ENCODE peak calls at places on chromosomes 11 and 22, in eight cellular contexts. C is heart right ventricle, M is mesenchymal stem cell, U is PC-3, K is pancreas, N is A673, L is astrocyte, H is WERI-Rb-1. Z is an unnamed sample.
A peak's percentile ranks its signal among the peaks of the same experiment; 100 is the strongest.

GRCh38 chr11:14583252-14584105 is 60.1 kb upstream of the PDE3B start:
- DNase-seq in M (no peak), C (peak; percentile 34), U (no peak), K (no peak), H (no peak), L (no peak), N (no peak), Z (no peak)

GRCh38 chr22:41305646-41306045 is 4.3 kb downstream of the ZC3H7B start:
- DNase-seq in C (no peak), L (peak; percentile 60), H (no peak), U (peak; percentile 83), N (peak; percentile 84), K (no peak), M (peak; percentile 82), Z (peak; percentile 66)

GRCh38 chr11:119721129-119722120 is 7.6 kb downstream of the NECTIN1 start:
- DNase-seq in U (peak; percentile 85), H (peak; percentile 49), N (peak; percentile 49), C (peak; percentile 64), K (peak; percentile 70), L (no peak), M (peak; percentile 9), Z (no peak)

GRCh38 chr11:96960926-96961325 is 571.1 kb downstream of the JRKL start:
- DNase-seq in K (no peak), L (no peak), H (no peak), U (no peak), N (no peak), C (no peak), M (no peak), Z (no peak)

GRCh38 chr11:34749666-34750659 is 129.1 kb downstream of the EHF start:
- DNase-seq in U (peak; percentile 91), M (peak; percentile 66), C (no peak), N (peak; percentile 43), L (peak; percentile 80), K (no peak), H (no peak), Z (no peak)

GRCh38 chr22:49087163-49087562 is 740.5 kb downstream of the BRD1 start:
- DNase-seq in L (no peak), M (no peak), N (peak; percentile 15), H (peak; percentile 26), C (no peak), K (peak; percentile 23), U (no peak), Z (peak; percentile 20)

GRCh38 chr11:71580057-71581003 is 2.3 kb downstream of the KRTAP5-11 start:
- DNase-seq in K (no peak), N (peak; percentile 93), U (peak; percentile 88), M (peak; percentile 52), L (peak; percentile 51), C (peak; percentile 77), H (peak; percentile 71), Z (peak; percentile 44)

GRCh38 chr22:19810381-19811141 is 44.1 kb downstream of the GNB1L start:
- DNase-seq in K (peak; percentile 43), U (no peak), N (peak; percentile 73), M (peak; percentile 40), H (peak; percentile 14), C (no peak), L (peak; percentile 95), Z (no peak)

GRCh38 chr11:129938764-129939163 is 43.4 kb upstream of the NFRKB start:
- DNase-seq in U (no peak), M (no peak), L (no peak), N (no peak), C (no peak), K (no peak), H (no peak), Z (no peak)

GRCh38 chr22:39348909-39349505 is 784 bp upstream of the SYNGR1 start:
- DNase-seq in H (no peak), L (no peak), N (peak; percentile 37), C (peak; percentile 30), M (no peak), K (no peak), U (no peak), Z (peak; percentile 38)

GRCh38 chr11:8577791-8578581 is 16.0 kb downstream of the STK33 start:
- DNase-seq in U (peak; percentile 25), C (no peak), H (no peak), L (no peak), N (no peak), M (peak; percentile 14), K (no peak), Z (no peak)

GRCh38 chr11:73570415-73571114 is 27.3 kb downstream of the FAM168A start:
- DNase-seq in K (no peak), H (peak; percentile 59), U (peak; percentile 87), M (peak; percentile 11), C (no peak), L (peak; percentile 75), N (no peak), Z (no peak)

GRCh38 chr11:100890779-100891178 is 203.7 kb downstream of the ARHGAP42 start:
- DNase-seq in U (peak; percentile 28), L (peak; percentile 99), M (peak; percentile 90), H (no peak), C (no peak), N (no peak), K (no peak), Z (no peak)

DNA sequence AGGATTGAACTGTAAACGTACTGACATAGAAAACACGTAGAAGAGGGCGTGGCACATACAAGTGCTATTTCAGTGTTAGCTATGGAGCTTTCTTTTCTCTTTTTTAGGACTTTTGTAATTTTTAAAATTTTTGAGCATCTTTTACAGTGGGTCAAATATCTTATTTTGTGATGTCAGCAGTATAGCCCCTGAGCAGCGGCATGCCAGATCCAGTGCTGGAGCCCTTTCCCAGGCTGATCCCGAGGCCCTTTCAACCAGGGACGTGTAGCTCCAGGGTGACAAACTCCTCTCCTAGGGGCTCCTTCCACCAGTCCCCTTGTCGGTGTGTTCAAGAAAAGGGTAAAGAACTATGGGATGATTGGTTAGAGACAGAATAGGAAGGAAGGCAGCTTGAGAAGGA is 777.0 kb downstream of the NTM start:
- DNase-seq in M (no peak), K (no peak), L (no peak), H (no peak), U (no peak), C (no peak), N (no peak), Z (no peak)
- H3K9me3 ChIP-seq in M (no peaks in the 10 kb centered on the region), K (no peaks in the 10 kb centered on the region), L (no peaks in the 10 kb centered on the region), H (no peaks in the 10 kb centered on the region), U (peaks cover 3% of the 10 kb centered on the region), C (no peaks in the 10 kb centered on the region), N (peaks cover 11% of the 10 kb centered on the region), Z (no peaks in the 10 kb centered on the region)

GRCh38 chr22:47381240-47381639 is 618.8 kb downstream of the TBC1D22A start:
- DNase-seq in M (no peak), N (no peak), L (no peak), C (no peak), K (peak; percentile 33), U (no peak), H (no peak), Z (no peak)
- H3K9me3 ChIP-seq in M (no peaks in the 10 kb centered on the region), N (no peaks in the 10 kb centered on the region), L (no peaks in the 10 kb centered on the region), C (no peaks in the 10 kb centered on the region), K (no peaks in the 10 kb centered on the region), U (no peaks in the 10 kb centered on the region), H (no peaks in the 10 kb centered on the region), Z (no peaks in the 10 kb centered on the region)

GRCh38 chr11:102437026-102437425 is 15.5 kb downstream of the TMEM123 start:
- DNase-seq in U (no peak), K (no peak), L (no peak), H (no peak), N (no peak), M (no peak), C (no peak), Z (no peak)

GRCh38 chr11:102437727-102438126 is 14.8 kb downstream of the TMEM123 start:
- DNase-seq in H (no peak), L (no peak), N (no peak), U (no peak), K (no peak), M (no peak), C (no peak), Z (no peak)

GRCh38 chr11:102438311-102439062 is 14.1 kb downstream of the TMEM123 start:
- DNase-seq in K (no peak), N (no peak), L (no peak), C (no peak), U (no peak), H (no peak), M (no peak), Z (no peak)

GRCh38 chr11:102435688-102436087 is 16.9 kb downstream of the TMEM123 start:
- DNase-seq in U (no peak), N (no peak), L (no peak), M (no peak), H (no peak), K (no peak), C (no peak), Z (no peak)

GRCh38 chr11:102436546-102436945 is 16.0 kb downstream of the TMEM123 start:
- DNase-seq in M (no peak), N (peak; percentile 58), K (no peak), U (no peak), C (no peak), H (no peak), L (no peak), Z (no peak)
- H3K9me3 ChIP-seq in M (no peaks in the 10 kb centered on the region), N (peaks cover 25% of the 10 kb centered on the region), K (no peaks in the 10 kb centered on the region), U (peaks cover 10% of the 10 kb centered on the region), C (peaks cover 8% of the 10 kb centered on the region), H (peaks cover 10% of the 10 kb centered on the region), L (peaks cover 3% of the 10 kb centered on the region), Z (no peaks in the 10 kb centered on the region)

GRCh38 chr22:44669725-44670027 is 32.3 kb upstream of the PRR5 start:
- DNase-seq in L (no peak), H (peak; percentile 58), C (no peak), K (no peak), M (peak; percentile 42), U (no peak), N (no peak), Z (no peak)
- H3K9me3 ChIP-seq in L (no peaks in the 10 kb centered on the region), H (no peaks in the 10 kb centered on the region), C (no peaks in the 10 kb centered on the region), K (no peaks in the 10 kb centered on the region), M (no peaks in the 10 kb centered on the region), U (no peaks in the 10 kb centered on the region), N (no peaks in the 10 kb centered on the region), Z (no peaks in the 10 kb centered on the region)